ENCODE peak calls at places on chromosomes 3 and 15, in five cellular contexts. D is right cardiac atrium; T is DND-41; V is IMR-90; U is naive thymus-derived CD4-positive, alpha-beta T cell. F is an unnamed sample.

GRCh38 chr15:39597336-39597735 is 16.5 kb downstream of the THBS1 start:
- ATAC-seq in U (no peak), D (no peak), T (no peak), V (no peak), F (no peak)

GRCh38 chr3:69205385-69205784 is 83.0 kb upstream of the LMOD3 start:
- ATAC-seq in U (no peak), D (no peak), V (no peak), T (no peak), F (no peak)

GRCh38 chr3:87227835-87228144 is 681 bp downstream of the CHMP2B start:
- ATAC-seq in V (peak), D (peak), T (no peak), U (no peak), F (no peak)

GRCh38 chr15:73442968-73443367 is at the start of gene REC114:
- ATAC-seq in U (no peak), T (no peak), V (no peak), D (no peak), F (no peak)

GRCh38 chr3:55951371-55951770 is 464.3 kb upstream of the WNT5A start:
- ATAC-seq in D (no peak), U (no peak), T (no peak), V (no peak), F (no peak)

GRCh38 chr3:142315083-142315482 is 89.7 kb upstream of the GK5 start:
- ATAC-seq in U (no peak), D (no peak), T (no peak), V (peak), F (no peak)

GRCh38 chr3:170699158-170700053 is 113.5 kb upstream of the SLC7A14 start:
- ATAC-seq in T (no peak), U (no peak), V (no peak), D (peak), F (peak)

GRCh38 chr15:89785064-89785770 is 9.1 kb downstream of the MESP2 start:
- ATAC-seq in U (no peak), T (no peak), D (peak), V (peak), F (no peak)

GRCh38 chr15:99502182-99502581 is 63.6 kb upstream of the MEF2A start:
- ATAC-seq in U (peak), D (no peak), V (no peak), T (no peak), F (no peak)

GRCh38 chr3:66353530-66353929 is 132.7 kb downstream of the SLC25A26 start:
- ATAC-seq in U (no peak), V (peak), T (no peak), D (peak), F (no peak)

GRCh38 chr3:42489937-42490227 is 12.6 kb upstream of the VIPR1 start:
- ATAC-seq in T (no peak), V (no peak), U (no peak), D (no peak), F (no peak)
- H3K27ac ChIP-seq in T (no peak), V (no peak), U (no peak), D (peak), F (no peak)

GRCh38 chr3:52088445-52089367 is 32.3 kb upstream of the DUSP7 start:
- ATAC-seq in D (peak), T (no peak), U (peak), V (peak), F (peak)
- H3K27ac ChIP-seq in D (peak), T (no peak), U (no peak), V (peak), F (peak)

GRCh38 chr3:62289922-62290321 is 83.4 kb downstream of the FEZF2 start:
- ATAC-seq in U (no peak), T (no peak), D (no peak), V (no peak), F (no peak)

GRCh38 chr3:62300617-62301016 is 72.7 kb downstream of the FEZF2 start:
- ATAC-seq in D (no peak), V (no peak), U (no peak), T (no peak), F (no peak)

GRCh38 chr3:62293051-62293780 is 80.1 kb downstream of the FEZF2 start:
- ATAC-seq in D (no peak), T (no peak), V (no peak), U (no peak), F (no peak)

GRCh38 chr3:62295571-62295970 is 77.8 kb downstream of the FEZF2 start:
- ATAC-seq in T (no peak), V (no peak), U (no peak), D (no peak), F (no peak)
- H3K27ac ChIP-seq in T (no peak), V (no peak), U (no peak), D (no peak), F (no peak)

GRCh38 chr3:17078885-17079465 is 194.2 kb downstream of the PLCL2 start:
- ATAC-seq in T (no peak), D (peak), V (no peak), U (no peak), F (no peak)
- H3K27ac ChIP-seq in T (no peak), D (no peak), V (no peak), U (no peak), F (no peak)

GRCh38 chr3:73453676-73454075 is 171.1 kb downstream of the PDZRN3 start:
- ATAC-seq in T (no peak), V (peak), U (no peak), D (peak), F (no peak)
- H3K27ac ChIP-seq in T (no peak), V (no peak), U (no peak), D (no peak), F (no peak)